ENCODE peak calls at places on chromosomes 4 and X, in four cellular contexts. T is upper lobe of left lung, N is NAMALWA, R is upper lobe of right lung. P is an unnamed sample.

GRCh38 chr4:74474345-74475099 is 29.6 kb downstream of the AREG start:
- DNase-seq in T (no peak), N (no peak), R (no peak), P (no peak)

GRCh38 chr4:8044699-8045098 is 105.0 kb upstream of the AFAP1 start:
- DNase-seq in T (no peak), N (peak), R (no peak), P (peak)

GRCh38 chr4:38983756-38984647 is 48.2 kb downstream of the TMEM156 start:
- DNase-seq in T (no peak), N (no peak), R (no peak), P (no peak)

GRCh38 chr4:108168672-108169562 is at the start of gene LEF1:
- DNase-seq in T (no peak), N (peak), R (peak), P (peak)

GRCh38 chr4:120724656-120725055 is 197.9 kb downstream of the PRDM5 start:
- DNase-seq in T (no peak), N (no peak), R (no peak), P (no peak)

GRCh38 chrX:119272882-119273806 is 37.1 kb downstream of the PGRMC1 start:
- DNase-seq in T (peak), N (no peak), R (peak), P (peak)

GRCh38 chr4:83258463-83258862 is 26.1 kb downstream of the COQ2 start:
- DNase-seq in T (no peak), N (no peak), R (no peak), P (no peak)

GRCh38 chr4:84814100-84814750 is 152.3 kb downstream of the WDFY3 start:
- DNase-seq in T (peak), N (no peak), R (no peak), P (peak)

GRCh38 chrX:52277666-52278065 is 91.2 kb upstream of the XAGE2 start:
- DNase-seq in T (no peak), N (no peak), R (no peak), P (no peak)

GRCh38 chr4:150773729-150774449 is 191.9 kb downstream of the MAB21L2 start:
- DNase-seq in T (no peak), N (no peak), R (no peak), P (no peak)

GRCh38 chrX:47648376-47648775 is 2.0 kb downstream of the ELK1 start:
- DNase-seq in T (no peak), N (no peak), R (no peak), P (no peak)

GRCh38 chrX:27236681-27237080 is 226.5 kb downstream of the PPP4R3C start:
- DNase-seq in T (no peak), N (no peak), R (no peak), P (no peak)

GRCh38 chr4:148065069-148065468 is 333.2 kb downstream of the ARHGAP10 start:
- DNase-seq in T (no peak), N (no peak), R (no peak), P (no peak)

GRCh38 chr4:77145806-77146425 is 11.1 kb upstream of the CCNG2 start:
- DNase-seq in T (no peak), N (no peak), R (no peak), P (no peak)

GRCh38 chr4:26131711-26132110 is 189.1 kb upstream of the RBPJ start:
- DNase-seq in T (no peak), N (no peak), R (no peak), P (peak)